ENCODE peak calls at places on chromosome 2, in eight cellular contexts. One of them, this sample, is unnamed.

GRCh38 chr2:64652231-64653173 is 1.2 kb downstream of the SERTAD2 start:
- DNase-seq in SJSA1: peak; percentile 42
- DNase-seq in neuronal stem cell: no peak
- DNase-seq in cardiac muscle cell: peak; percentile 79
- DNase-seq in transverse colon: peak; percentile 59
- DNase-seq in right atrium auricular region: no peak
- DNase-seq in sigmoid colon: peak; percentile 83
- DNase-seq in PC-9: peak; percentile 44
- DNase-seq in this sample: peak; percentile 67

GRCh38 chr2:235416816-235417499 is 76.9 kb upstream of the AGAP1 start:
- DNase-seq in SJSA1: peak; percentile 22
- DNase-seq in neuronal stem cell: no peak
- DNase-seq in cardiac muscle cell: no peak
- DNase-seq in transverse colon: no peak
- DNase-seq in right atrium auricular region: no peak
- DNase-seq in sigmoid colon: no peak
- DNase-seq in PC-9: no peak
- DNase-seq in this sample: peak; percentile 43

GRCh38 chr2:199223791-199224190 is 233.9 kb downstream of the SATB2 start:
- DNase-seq in SJSA1: no peak
- DNase-seq in neuronal stem cell: no peak
- DNase-seq in cardiac muscle cell: no peak
- DNase-seq in transverse colon: no peak
- DNase-seq in right atrium auricular region: no peak
- DNase-seq in sigmoid colon: no peak
- DNase-seq in PC-9: peak; percentile 50
- DNase-seq in this sample: peak; percentile 35

GRCh38 chr2:237435844-237436590 is 22.1 kb upstream of the COL6A3 start:
- DNase-seq in SJSA1: no peak
- DNase-seq in neuronal stem cell: no peak
- DNase-seq in cardiac muscle cell: no peak
- DNase-seq in transverse colon: no peak
- DNase-seq in right atrium auricular region: peak; percentile 73
- DNase-seq in sigmoid colon: no peak
- DNase-seq in PC-9: no peak
- DNase-seq in this sample: no peak

GRCh38 chr2:99468155-99468554 is 21.7 kb downstream of the REV1 start:
- DNase-seq in SJSA1: no peak
- DNase-seq in neuronal stem cell: no peak
- DNase-seq in cardiac muscle cell: peak; percentile 23
- DNase-seq in transverse colon: no peak
- DNase-seq in right atrium auricular region: no peak
- DNase-seq in sigmoid colon: no peak
- DNase-seq in PC-9: no peak
- DNase-seq in this sample: no peak

GRCh38 chr2:113370478-113371091 is 66.9 kb upstream of the ZNG1B start:
- DNase-seq in SJSA1: peak; percentile 76
- DNase-seq in neuronal stem cell: peak; percentile 42
- DNase-seq in cardiac muscle cell: peak; percentile 77
- DNase-seq in transverse colon: peak; percentile 75
- DNase-seq in right atrium auricular region: peak; percentile 81
- DNase-seq in sigmoid colon: peak; percentile 81
- DNase-seq in PC-9: peak; percentile 73
- DNase-seq in this sample: peak; percentile 80

GRCh38 chr2:3512086-3512485 is 7.2 kb downstream of the ADI1 start:
- DNase-seq in SJSA1: no peak
- DNase-seq in neuronal stem cell: no peak
- DNase-seq in cardiac muscle cell: no peak
- DNase-seq in transverse colon: no peak
- DNase-seq in right atrium auricular region: peak; percentile 7
- DNase-seq in sigmoid colon: no peak
- DNase-seq in PC-9: no peak
- DNase-seq in this sample: no peak

GRCh38 chr2:37301408-37301807 is 23.2 kb downstream of the PRKD3 start:
- DNase-seq in SJSA1: no peak
- DNase-seq in neuronal stem cell: no peak
- DNase-seq in cardiac muscle cell: no peak
- DNase-seq in transverse colon: no peak
- DNase-seq in right atrium auricular region: no peak
- DNase-seq in sigmoid colon: no peak
- DNase-seq in PC-9: no peak
- DNase-seq in this sample: no peak

GRCh38 chr2:147649963-147650362 is 194.9 kb upstream of the ACVR2A start:
- DNase-seq in SJSA1: no peak
- DNase-seq in neuronal stem cell: no peak
- DNase-seq in cardiac muscle cell: no peak
- DNase-seq in transverse colon: no peak
- DNase-seq in right atrium auricular region: no peak
- DNase-seq in sigmoid colon: no peak
- DNase-seq in PC-9: no peak
- DNase-seq in this sample: no peak

GRCh38 chr2:199862779-199863178 is 11.8 kb upstream of the FTCDNL1 start:
- DNase-seq in SJSA1: no peak
- DNase-seq in neuronal stem cell: no peak
- DNase-seq in cardiac muscle cell: no peak
- DNase-seq in transverse colon: no peak
- DNase-seq in right atrium auricular region: no peak
- DNase-seq in sigmoid colon: no peak
- DNase-seq in PC-9: no peak
- DNase-seq in this sample: no peak

GRCh38 chr2:97988722-97989121 is 7.0 kb downstream of the TMEM131 start:
- DNase-seq in SJSA1: no peak
- DNase-seq in neuronal stem cell: no peak
- DNase-seq in cardiac muscle cell: no peak
- DNase-seq in transverse colon: no peak
- DNase-seq in right atrium auricular region: no peak
- DNase-seq in sigmoid colon: no peak
- DNase-seq in PC-9: no peak
- DNase-seq in this sample: no peak

GRCh38 chr2:162317910-162318279 is 589 bp downstream of the IFIH1 start:
- DNase-seq in SJSA1: peak; percentile 45
- DNase-seq in neuronal stem cell: no peak
- DNase-seq in cardiac muscle cell: no peak
- DNase-seq in transverse colon: peak; percentile 47
- DNase-seq in right atrium auricular region: no peak
- DNase-seq in sigmoid colon: no peak
- DNase-seq in PC-9: peak; percentile 34
- DNase-seq in this sample: no peak

GRCh38 chr2:8438476-8438875 is 243.4 kb upstream of the ID2 start:
- DNase-seq in SJSA1: no peak
- DNase-seq in neuronal stem cell: no peak
- DNase-seq in cardiac muscle cell: no peak
- DNase-seq in transverse colon: peak; percentile 35
- DNase-seq in right atrium auricular region: peak; percentile 52
- DNase-seq in sigmoid colon: peak; percentile 64
- DNase-seq in PC-9: no peak
- DNase-seq in this sample: no peak

GRCh38 chr2:23586691-23587090 is 201.7 kb downstream of the KLHL29 start:
- DNase-seq in SJSA1: no peak
- DNase-seq in neuronal stem cell: no peak
- DNase-seq in cardiac muscle cell: no peak
- DNase-seq in transverse colon: no peak
- DNase-seq in right atrium auricular region: no peak
- DNase-seq in sigmoid colon: peak; percentile 43
- DNase-seq in PC-9: no peak
- DNase-seq in this sample: no peak

GRCh38 chr2:217929757-217930707 is 72.8 kb downstream of the TNS1 start:
- DNase-seq in SJSA1: no peak
- DNase-seq in neuronal stem cell: no peak
- DNase-seq in cardiac muscle cell: no peak
- DNase-seq in transverse colon: peak; percentile 54
- DNase-seq in right atrium auricular region: peak; percentile 90
- DNase-seq in sigmoid colon: peak; percentile 95
- DNase-seq in PC-9: no peak
- DNase-seq in this sample: peak; percentile 58

GRCh38 chr2:86482034-86482433 is 40.9 kb downstream of the KDM3A start:
- DNase-seq in SJSA1: peak; percentile 30
- DNase-seq in neuronal stem cell: no peak
- DNase-seq in cardiac muscle cell: no peak
- DNase-seq in transverse colon: no peak
- DNase-seq in right atrium auricular region: no peak
- DNase-seq in sigmoid colon: no peak
- DNase-seq in PC-9: no peak
- DNase-seq in this sample: no peak

GRCh38 chr2:189681903-189682302 is 7.4 kb downstream of the ANKAR start:
- DNase-seq in SJSA1: no peak
- DNase-seq in neuronal stem cell: no peak
- DNase-seq in cardiac muscle cell: no peak
- DNase-seq in transverse colon: no peak
- DNase-seq in right atrium auricular region: no peak
- DNase-seq in sigmoid colon: no peak
- DNase-seq in PC-9: no peak
- DNase-seq in this sample: no peak

GRCh38 chr2:121134728-121135127 is 150.3 kb downstream of the TFCP2L1 start:
- DNase-seq in SJSA1: no peak
- DNase-seq in neuronal stem cell: no peak
- DNase-seq in cardiac muscle cell: no peak
- DNase-seq in transverse colon: no peak
- DNase-seq in right atrium auricular region: no peak
- DNase-seq in sigmoid colon: no peak
- DNase-seq in PC-9: no peak
- DNase-seq in this sample: no peak

GRCh38 chr2:189002079-189002478 is 27.9 kb downstream of the COL3A1 start:
- DNase-seq in SJSA1: peak; percentile 52
- DNase-seq in neuronal stem cell: no peak
- DNase-seq in cardiac muscle cell: no peak
- DNase-seq in transverse colon: no peak
- DNase-seq in right atrium auricular region: no peak
- DNase-seq in sigmoid colon: no peak
- DNase-seq in PC-9: peak; percentile 44
- DNase-seq in this sample: no peak

GRCh38 chr2:195686564-195686963 is 29.5 kb downstream of the SLC39A10 start:
- DNase-seq in SJSA1: no peak
- DNase-seq in neuronal stem cell: no peak
- DNase-seq in cardiac muscle cell: no peak
- DNase-seq in transverse colon: no peak
- DNase-seq in right atrium auricular region: no peak
- DNase-seq in sigmoid colon: no peak
- DNase-seq in PC-9: no peak
- DNase-seq in this sample: no peak
- H3K4me1 ChIP-seq in SJSA1: no peaks in the 10 kb centered on the region
- H3K4me1 ChIP-seq in neuronal stem cell: peaks cover 4% of the 10 kb centered on the region
- H3K4me1 ChIP-seq in cardiac muscle cell: no peaks in the 10 kb centered on the region
- H3K4me1 ChIP-seq in transverse colon: peaks cover 7% of the 10 kb centered on the region
- H3K4me1 ChIP-seq in right atrium auricular region: no peaks in the 10 kb centered on the region
- H3K4me1 ChIP-seq in sigmoid colon: no peaks in the 10 kb centered on the region
- H3K4me1 ChIP-seq in PC-9: no peaks in the 10 kb centered on the region
- H3K4me1 ChIP-seq in this sample: no peaks in the 10 kb centered on the region

DNA sequence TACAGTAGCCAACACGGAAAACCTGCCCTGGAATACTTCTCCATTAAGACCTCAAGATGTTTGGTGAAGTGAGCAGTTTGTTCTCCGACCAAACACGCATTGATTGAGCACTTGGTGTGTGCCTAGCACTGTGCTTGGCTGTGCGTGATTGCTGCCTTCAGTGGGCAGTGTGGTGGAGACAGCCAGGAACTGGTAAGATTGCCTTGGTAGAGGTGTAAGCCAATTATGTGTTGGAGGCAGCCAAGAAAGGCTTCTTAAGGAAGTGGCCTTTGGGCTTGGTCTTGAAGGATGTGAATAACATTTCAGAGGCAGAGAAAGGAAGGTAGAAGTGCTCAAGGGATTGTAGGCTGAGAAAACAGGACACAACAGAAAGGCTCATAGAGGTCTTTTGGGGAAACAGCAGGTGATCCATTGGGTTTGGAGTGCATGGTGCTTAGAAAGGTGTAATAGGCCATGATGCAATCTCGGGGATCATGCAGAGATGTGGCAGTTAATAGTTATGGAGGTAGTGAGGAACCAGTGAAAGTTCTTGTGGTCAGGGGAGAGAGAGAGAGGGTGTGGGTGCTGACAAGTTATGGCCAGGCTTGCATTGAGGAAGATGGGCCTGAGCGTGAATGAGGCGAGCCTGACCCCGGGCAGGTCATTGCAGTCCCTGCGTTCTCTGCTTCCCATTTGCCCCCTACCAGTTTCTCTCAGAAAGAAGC is 6.3 kb downstream of the B3GNT2 start:
- DNase-seq in SJSA1: no peak
- DNase-seq in neuronal stem cell: no peak
- DNase-seq in cardiac muscle cell: no peak
- DNase-seq in transverse colon: no peak
- DNase-seq in right atrium auricular region: no peak
- DNase-seq in sigmoid colon: no peak
- DNase-seq in PC-9: no peak
- DNase-seq in this sample: no peak
- H3K4me1 ChIP-seq in SJSA1: peaks cover 3% of the 10 kb centered on the region
- H3K4me1 ChIP-seq in neuronal stem cell: peaks cover 19% of the 10 kb centered on the region
- H3K4me1 ChIP-seq in cardiac muscle cell: peaks cover 12% of the 10 kb centered on the region
- H3K4me1 ChIP-seq in transverse colon: peaks cover 59% of the 10 kb centered on the region
- H3K4me1 ChIP-seq in right atrium auricular region: no peaks in the 10 kb centered on the region
- H3K4me1 ChIP-seq in sigmoid colon: no peaks in the 10 kb centered on the region
- H3K4me1 ChIP-seq in PC-9: peaks cover 34% of the 10 kb centered on the region
- H3K4me1 ChIP-seq in this sample: peaks cover 51% of the 10 kb centered on the region

GRCh38 chr2:150699208-150699607 is 211.7 kb upstream of the RND3 start:
- DNase-seq in SJSA1: no peak
- DNase-seq in neuronal stem cell: no peak
- DNase-seq in cardiac muscle cell: no peak
- DNase-seq in transverse colon: no peak
- DNase-seq in right atrium auricular region: no peak
- DNase-seq in sigmoid colon: no peak
- DNase-seq in PC-9: no peak
- DNase-seq in this sample: no peak
- H3K4me1 ChIP-seq in SJSA1: peaks cover 24% of the 10 kb centered on the region
- H3K4me1 ChIP-seq in neuronal stem cell: no peaks in the 10 kb centered on the region
- H3K4me1 ChIP-seq in cardiac muscle cell: no peaks in the 10 kb centered on the region
- H3K4me1 ChIP-seq in transverse colon: no peaks in the 10 kb centered on the region
- H3K4me1 ChIP-seq in right atrium auricular region: no peaks in the 10 kb centered on the region
- H3K4me1 ChIP-seq in sigmoid colon: no peaks in the 10 kb centered on the region
- H3K4me1 ChIP-seq in PC-9: no peaks in the 10 kb centered on the region
- H3K4me1 ChIP-seq in this sample: no peaks in the 10 kb centered on the region

GRCh38 chr2:44547713-44548112 is 186.0 kb downstream of the CAMKMT start:
- DNase-seq in SJSA1: no peak
- DNase-seq in neuronal stem cell: no peak
- DNase-seq in cardiac muscle cell: no peak
- DNase-seq in transverse colon: no peak
- DNase-seq in right atrium auricular region: no peak
- DNase-seq in sigmoid colon: no peak
- DNase-seq in PC-9: no peak
- DNase-seq in this sample: no peak

GRCh38 chr2:44546469-44547127 is 184.9 kb downstream of the CAMKMT start:
- DNase-seq in SJSA1: no peak
- DNase-seq in neuronal stem cell: no peak
- DNase-seq in cardiac muscle cell: peak; percentile 8
- DNase-seq in transverse colon: no peak
- DNase-seq in right atrium auricular region: no peak
- DNase-seq in sigmoid colon: no peak
- DNase-seq in PC-9: no peak
- DNase-seq in this sample: no peak

GRCh38 chr2:44549099-44549471 is 187.3 kb downstream of the CAMKMT start:
- DNase-seq in SJSA1: peak; percentile 73
- DNase-seq in neuronal stem cell: no peak
- DNase-seq in cardiac muscle cell: no peak
- DNase-seq in transverse colon: no peak
- DNase-seq in right atrium auricular region: no peak
- DNase-seq in sigmoid colon: no peak
- DNase-seq in PC-9: peak; percentile 96
- DNase-seq in this sample: no peak

GRCh38 chr2:44549856-44550255 is 188.1 kb downstream of the CAMKMT start:
- DNase-seq in SJSA1: no peak
- DNase-seq in neuronal stem cell: no peak
- DNase-seq in cardiac muscle cell: no peak
- DNase-seq in transverse colon: no peak
- DNase-seq in right atrium auricular region: no peak
- DNase-seq in sigmoid colon: no peak
- DNase-seq in PC-9: no peak
- DNase-seq in this sample: no peak

GRCh38 chr2:44548221-44549098 is 186.7 kb downstream of the CAMKMT start:
- DNase-seq in SJSA1: no peak
- DNase-seq in neuronal stem cell: no peak
- DNase-seq in cardiac muscle cell: no peak
- DNase-seq in transverse colon: no peak
- DNase-seq in right atrium auricular region: no peak
- DNase-seq in sigmoid colon: no peak
- DNase-seq in PC-9: no peak
- DNase-seq in this sample: no peak
- H3K4me1 ChIP-seq in SJSA1: peaks cover 26% of the 10 kb centered on the region
- H3K4me1 ChIP-seq in neuronal stem cell: peaks cover 10% of the 10 kb centered on the region
- H3K4me1 ChIP-seq in cardiac muscle cell: peaks cover 17% of the 10 kb centered on the region
- H3K4me1 ChIP-seq in transverse colon: no peaks in the 10 kb centered on the region
- H3K4me1 ChIP-seq in right atrium auricular region: no peaks in the 10 kb centered on the region
- H3K4me1 ChIP-seq in sigmoid colon: no peaks in the 10 kb centered on the region
- H3K4me1 ChIP-seq in PC-9: peaks cover 71% of the 10 kb centered on the region
- H3K4me1 ChIP-seq in this sample: peaks cover 7% of the 10 kb centered on the region

This sample was measured in HepG2.